ENCODE peak calls at places on chromosome 5, in five cellular contexts. One of them, this sample, is unnamed.
A peak's percentile ranks its signal among the peaks of the same experiment; 100 is the strongest.

GRCh38 chr5:759781-760362 is 24.7 kb downstream of the ZDHHC11B start:
- DNase-seq in NB4: no peak
- DNase-seq in IMR-90: no peak
- DNase-seq in LNCaP clone FGC: no peak
- DNase-seq in fibroblast of pulmonary artery: no peak
- DNase-seq in this sample: no peak

GRCh38 chr5:75281716-75282465 is 45.2 kb upstream of the ANKRD31 start:
- DNase-seq in NB4: peak; percentile 21
- DNase-seq in LNCaP clone FGC: no peak
- DNase-seq in fibroblast of pulmonary artery: peak; percentile 6
- DNase-seq in IMR-90: peak; percentile 4
- DNase-seq in this sample: no peak

GRCh38 chr5:116722666-116723065 is 148.0 kb upstream of the SEMA6A start:
- DNase-seq in fibroblast of pulmonary artery: no peak
- DNase-seq in NB4: no peak
- DNase-seq in IMR-90: no peak
- DNase-seq in LNCaP clone FGC: no peak
- DNase-seq in this sample: no peak

GRCh38 chr5:36637516-36637915 is 31.1 kb downstream of the SLC1A3 start:
- DNase-seq in NB4: no peak
- DNase-seq in fibroblast of pulmonary artery: no peak
- DNase-seq in LNCaP clone FGC: no peak
- DNase-seq in IMR-90: no peak
- DNase-seq in this sample: no peak

GRCh38 chr5:142095651-142096330 is 12.8 kb upstream of the NDFIP1 start:
- DNase-seq in LNCaP clone FGC: no peak
- DNase-seq in NB4: peak; percentile 31
- DNase-seq in IMR-90: no peak
- DNase-seq in fibroblast of pulmonary artery: no peak
- DNase-seq in this sample: no peak

GRCh38 chr5:78002690-78003089 is 226.6 kb upstream of the TBCA start:
- DNase-seq in IMR-90: no peak
- DNase-seq in LNCaP clone FGC: no peak
- DNase-seq in fibroblast of pulmonary artery: no peak
- DNase-seq in NB4: no peak
- DNase-seq in this sample: no peak

GRCh38 chr5:112917453-112918005 is 4.5 kb downstream of the REEP5 start:
- DNase-seq in fibroblast of pulmonary artery: peak; percentile 7
- DNase-seq in LNCaP clone FGC: no peak
- DNase-seq in IMR-90: peak; percentile 49
- DNase-seq in NB4: peak; percentile 53
- DNase-seq in this sample: no peak

GRCh38 chr5:146007973-146008372 is 71.6 kb downstream of the SH3RF2 start:
- DNase-seq in fibroblast of pulmonary artery: no peak
- DNase-seq in LNCaP clone FGC: no peak
- DNase-seq in IMR-90: no peak
- DNase-seq in NB4: no peak
- DNase-seq in this sample: no peak

GRCh38 chr5:74865799-74866652 is at the start of gene FAM169A:
- DNase-seq in LNCaP clone FGC: no peak
- DNase-seq in fibroblast of pulmonary artery: peak; percentile 8
- DNase-seq in IMR-90: peak; percentile 4
- DNase-seq in NB4: no peak
- DNase-seq in this sample: no peak

GRCh38 chr5:33736510-33736909 is 155.3 kb downstream of the ADAMTS12 start:
- DNase-seq in NB4: no peak
- DNase-seq in IMR-90: peak; percentile 95
- DNase-seq in LNCaP clone FGC: no peak
- DNase-seq in fibroblast of pulmonary artery: peak; percentile 72
- DNase-seq in this sample: no peak

GRCh38 chr5:139708877-139709586 is 60.9 kb downstream of the CXXC5 start:
- DNase-seq in IMR-90: peak; percentile 28
- DNase-seq in NB4: peak; percentile 77
- DNase-seq in fibroblast of pulmonary artery: no peak
- DNase-seq in LNCaP clone FGC: no peak
- DNase-seq in this sample: no peak

GRCh38 chr5:128825826-128826225 is 139.5 kb upstream of the SLC27A6 start:
- DNase-seq in NB4: no peak
- DNase-seq in LNCaP clone FGC: no peak
- DNase-seq in IMR-90: peak; percentile 17
- DNase-seq in fibroblast of pulmonary artery: peak; percentile 83
- DNase-seq in this sample: no peak

GRCh38 chr5:18114161-18114802 is 480.0 kb downstream of the TAF11L14 start:
- DNase-seq in NB4: peak; percentile 10
- DNase-seq in LNCaP clone FGC: no peak
- DNase-seq in IMR-90: no peak
- DNase-seq in fibroblast of pulmonary artery: no peak
- DNase-seq in this sample: no peak

GRCh38 chr5:177601577-177602457 is 1.9 kb downstream of the B4GALT7 start:
- DNase-seq in IMR-90: no peak
- DNase-seq in LNCaP clone FGC: peak; percentile 23
- DNase-seq in NB4: no peak
- DNase-seq in fibroblast of pulmonary artery: no peak
- DNase-seq in this sample: no peak

GRCh38 chr5:163565492-163565891 is 60.1 kb downstream of the MAT2B start:
- DNase-seq in IMR-90: no peak
- DNase-seq in fibroblast of pulmonary artery: peak; percentile 24
- DNase-seq in LNCaP clone FGC: no peak
- DNase-seq in NB4: peak; percentile 4
- DNase-seq in this sample: no peak

GRCh38 chr5:81787843-81788242 is 36.9 kb upstream of the SSBP2 start:
- DNase-seq in NB4: peak; percentile 80
- DNase-seq in IMR-90: peak; percentile 80
- DNase-seq in LNCaP clone FGC: no peak
- DNase-seq in fibroblast of pulmonary artery: peak; percentile 92
- DNase-seq in this sample: no peak

GRCh38 chr5:41156739-41157138 is 56.6 kb downstream of the C6 start:
- DNase-seq in LNCaP clone FGC: peak; percentile 67
- DNase-seq in NB4: no peak
- DNase-seq in IMR-90: peak; percentile 90
- DNase-seq in fibroblast of pulmonary artery: peak; percentile 76
- DNase-seq in this sample: no peak

GRCh38 chr5:171906171-171906570 is 100.3 kb downstream of the FBXW11 start:
- DNase-seq in LNCaP clone FGC: no peak
- DNase-seq in IMR-90: no peak
- DNase-seq in fibroblast of pulmonary artery: no peak
- DNase-seq in NB4: no peak
- DNase-seq in this sample: no peak

DNA sequence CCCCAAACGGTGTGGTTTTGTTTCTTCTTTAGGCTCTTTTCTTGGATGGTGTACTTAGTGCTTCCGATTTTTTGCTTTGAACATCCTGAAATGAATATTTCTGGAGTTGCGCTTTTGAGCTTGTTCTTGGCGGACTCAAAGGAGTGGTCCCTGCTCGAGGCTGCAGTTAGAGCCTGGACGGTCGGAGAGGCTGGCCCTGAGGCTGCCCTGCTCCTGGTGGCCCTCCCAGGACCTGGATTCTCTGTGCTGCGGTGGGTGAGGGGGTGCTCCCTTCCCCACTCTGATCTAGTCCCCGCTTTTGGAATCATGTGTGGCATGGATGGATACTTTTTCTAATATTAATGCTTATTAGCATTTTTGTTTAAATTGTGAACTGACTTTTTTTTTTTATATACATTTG is 291.8 kb upstream of the IRX4 start:
- DNase-seq in IMR-90: no peak
- DNase-seq in LNCaP clone FGC: no peak
- DNase-seq in NB4: no peak
- DNase-seq in fibroblast of pulmonary artery: no peak
- DNase-seq in this sample: no peak
- TF ChIP-seq CTCF in IMR-90: no peak
- TF ChIP-seq CTCF in LNCaP clone FGC: no peak
- TF ChIP-seq CTCF in NB4: no peak
- TF ChIP-seq CTCF in fibroblast of pulmonary artery: no peak
- TF ChIP-seq CTCF in this sample: no peak

GRCh38 chr5:34982823-34983222 is 53.5 kb downstream of the DNAJC21 start:
- DNase-seq in LNCaP clone FGC: no peak
- DNase-seq in NB4: no peak
- DNase-seq in fibroblast of pulmonary artery: no peak
- DNase-seq in IMR-90: no peak
- DNase-seq in this sample: no peak

GRCh38 chr5:34978681-34979080 is 49.3 kb downstream of the DNAJC21 start:
- DNase-seq in LNCaP clone FGC: no peak
- DNase-seq in IMR-90: no peak
- DNase-seq in NB4: no peak
- DNase-seq in fibroblast of pulmonary artery: no peak
- DNase-seq in this sample: no peak

GRCh38 chr5:34976347-34976746 is 47.0 kb downstream of the DNAJC21 start:
- DNase-seq in IMR-90: no peak
- DNase-seq in NB4: no peak
- DNase-seq in fibroblast of pulmonary artery: no peak
- DNase-seq in LNCaP clone FGC: no peak
- DNase-seq in this sample: no peak

GRCh38 chr5:34977934-34978616 is 48.7 kb downstream of the DNAJC21 start:
- DNase-seq in LNCaP clone FGC: no peak
- DNase-seq in fibroblast of pulmonary artery: no peak
- DNase-seq in IMR-90: no peak
- DNase-seq in NB4: no peak
- DNase-seq in this sample: no peak
- H3K4me3 ChIP-seq in LNCaP clone FGC: no peak overlapping the region
- H3K4me3 ChIP-seq in fibroblast of pulmonary artery: no peak overlapping the region
- H3K4me3 ChIP-seq in IMR-90: no peak overlapping the region
- H3K4me3 ChIP-seq in NB4: no peak overlapping the region
- H3K4me3 ChIP-seq in this sample: no peak overlapping the region

DNA sequence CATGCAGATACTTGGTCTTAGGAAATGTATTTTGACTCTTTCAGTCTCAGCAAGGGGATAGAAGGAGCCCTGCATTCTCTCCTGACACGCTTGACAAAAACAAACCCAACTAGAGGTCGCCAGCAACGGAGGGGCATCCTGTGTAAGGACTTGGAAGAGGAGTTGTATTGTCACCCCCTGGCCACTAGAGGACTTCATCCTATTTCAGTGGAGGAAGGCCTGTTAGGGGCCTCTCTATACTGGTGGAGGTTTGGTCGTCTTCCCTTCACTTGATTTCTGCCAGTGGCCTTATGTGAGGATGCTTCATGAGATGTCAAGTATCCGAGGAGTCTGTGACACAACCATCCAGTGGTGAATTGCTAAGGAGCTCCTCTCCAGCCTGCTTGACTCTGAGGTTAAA is 122.8 kb upstream of the STC2 start:
- DNase-seq in fibroblast of pulmonary artery: peak; percentile 38
- DNase-seq in NB4: peak; percentile 57
- DNase-seq in IMR-90: peak; percentile 28
- DNase-seq in LNCaP clone FGC: no peak
- DNase-seq in this sample: peak; percentile 24
- TF ChIP-seq CTCF in fibroblast of pulmonary artery: peak; percentile 45
- TF ChIP-seq CTCF in NB4: peak; percentile 41
- TF ChIP-seq CTCF in IMR-90: peak; percentile 27
- TF ChIP-seq CTCF in LNCaP clone FGC: peak; percentile 52
- TF ChIP-seq CTCF in this sample: peak; percentile 92

DNA sequence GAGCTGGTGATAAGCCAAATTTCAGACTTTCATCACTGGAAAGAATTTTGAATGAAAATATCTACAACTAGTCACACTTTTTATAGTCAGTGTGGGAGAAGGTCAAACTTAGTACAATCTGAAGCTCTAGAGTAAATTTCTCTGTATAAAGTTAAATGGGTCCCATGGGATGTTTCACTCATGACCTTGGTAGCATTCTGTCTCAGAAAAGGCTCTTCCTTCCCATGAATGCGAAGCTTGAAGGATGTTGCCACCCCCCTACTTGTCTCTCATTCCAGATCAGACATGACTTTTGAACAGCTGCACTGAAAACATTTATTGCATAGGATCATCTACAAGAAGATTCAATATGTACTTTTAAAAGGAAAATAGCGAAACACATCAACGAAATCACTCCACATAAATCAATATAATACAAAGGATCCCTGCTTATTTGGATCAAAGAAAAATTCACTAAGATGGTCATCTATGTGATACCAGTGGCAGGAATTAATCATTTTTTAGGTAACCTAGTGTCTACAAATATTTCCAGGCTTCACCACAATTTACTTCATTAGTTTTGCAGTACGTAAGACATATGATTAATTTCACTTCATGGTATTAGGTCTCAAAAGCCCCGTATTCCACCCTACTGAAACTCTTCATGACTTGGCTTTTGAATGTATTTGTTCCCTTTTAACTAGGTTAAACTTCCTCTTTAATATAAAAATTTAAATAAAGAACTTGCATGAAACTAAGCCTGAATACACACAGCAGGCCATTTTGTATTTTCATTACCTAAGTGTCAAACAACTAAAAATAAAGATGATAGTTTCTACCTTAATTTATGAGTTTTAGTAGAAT is 4.4 kb downstream of the ST8SIA4 start:
- DNase-seq in IMR-90: no peak
- DNase-seq in NB4: peak; percentile 75
- DNase-seq in fibroblast of pulmonary artery: no peak
- DNase-seq in LNCaP clone FGC: no peak
- DNase-seq in this sample: no peak
- H3K4me3 ChIP-seq in IMR-90: no peak overlapping the region
- H3K4me3 ChIP-seq in NB4: peak overlapping the region; percentile 100
- H3K4me3 ChIP-seq in fibroblast of pulmonary artery: no peak overlapping the region
- H3K4me3 ChIP-seq in LNCaP clone FGC: no peak overlapping the region
- H3K4me3 ChIP-seq in this sample: peak overlapping the region; percentile 88